ENCODE peak calls at places on chromosomes 16 and 17, in ten cellular contexts. Y is adrenal gland; Q is tibial artery; R is left ventricle myocardium inferior; M is H7; N is brain microvascular endothelial cell; I is GM23338; W is CD4-positive, alpha-beta memory T cell; K is BE2C; U is stomach. H is an unnamed sample.

GRCh38 chr16:27431773-27432599 is 30.0 kb downstream of the IL21R start:
- DNase-seq in Y (peak; percentile 9), Q (no peak), R (no peak), M (no peak), N (no peak), I (no peak), W (no peak), K (no peak), U (peak; percentile 21), H (no peak)

GRCh38 chr16:84294196-84295142 is at the start of gene WFDC1:
- DNase-seq in Y (peak; percentile 46), Q (peak; percentile 36), R (peak; percentile 19), M (peak; percentile 56), N (no peak), I (peak; percentile 43), W (no peak), K (no peak), U (no peak), H (peak; percentile 36)

GRCh38 chr17:58506354-58507080 is 7.9 kb downstream of the MTMR4 start:
- DNase-seq in Y (no peak), Q (no peak), R (no peak), M (no peak), N (peak; percentile 36), I (no peak), W (no peak), K (no peak), U (no peak), H (no peak)

GRCh38 chr17:48981927-48982539 is 13.6 kb upstream of the GIP start:
- DNase-seq in Y (no peak), Q (no peak), R (no peak), M (no peak), N (no peak), I (no peak), W (no peak), K (no peak), U (no peak), H (no peak)

GRCh38 chr17:45098869-45099616 is 33.3 kb downstream of the PLCD3 start:
- DNase-seq in Y (peak; percentile 96), Q (peak; percentile 94), R (peak; percentile 86), M (peak; percentile 97), N (peak; percentile 60), I (peak; percentile 95), W (peak; percentile 62), K (peak; percentile 93), U (peak; percentile 91), H (peak; percentile 79)

GRCh38 chr16:77564791-77565390 is 130.1 kb upstream of the ADAMTS18 start:
- DNase-seq in Y (no peak), Q (no peak), R (no peak), M (no peak), N (peak; percentile 57), I (no peak), W (no peak), K (no peak), U (no peak), H (peak; percentile 22)

GRCh38 chr16:89808453-89808939 is 8.0 kb downstream of the FANCA start:
- DNase-seq in Y (no peak), Q (no peak), R (no peak), M (no peak), N (no peak), I (no peak), W (no peak), K (no peak), U (no peak), H (no peak)

GRCh38 chr17:726331-726919 is 6.0 kb upstream of the TLCD3A start:
- DNase-seq in Y (no peak), Q (no peak), R (no peak), M (peak; percentile 59), N (no peak), I (peak; percentile 83), W (no peak), K (no peak), U (peak; percentile 62), H (no peak)

GRCh38 chr17:82483204-82483660 is 24.7 kb downstream of the NARF start:
- DNase-seq in Y (no peak), Q (no peak), R (no peak), M (no peak), N (no peak), I (no peak), W (no peak), K (no peak), U (no peak), H (no peak)

GRCh38 chr17:81483085-81483861 is 29.3 kb downstream of the ACTG1 start:
- DNase-seq in Y (peak; percentile 41), Q (no peak), R (peak; percentile 64), M (peak; percentile 76), N (no peak), I (no peak), W (no peak), K (no peak), U (no peak), H (no peak)

GRCh38 chr16:82456683-82457082 is 170.1 kb upstream of the CDH13 start:
- DNase-seq in Y (peak; percentile 45), Q (peak; percentile 40), R (peak; percentile 20), M (peak; percentile 75), N (peak; percentile 40), I (peak; percentile 82), W (no peak), K (peak; percentile 26), U (peak; percentile 69), H (peak; percentile 19)

GRCh38 chr16:10405386-10405939 is 19.6 kb downstream of the ATF7IP2 start:
- DNase-seq in Y (peak; percentile 52), Q (no peak), R (no peak), M (no peak), N (peak; percentile 50), I (no peak), W (no peak), K (no peak), U (no peak), H (no peak)

GRCh38 chr17:49241763-49242312 is 11.3 kb upstream of the PHOSPHO1 start:
- DNase-seq in Y (no peak), Q (no peak), R (no peak), M (no peak), N (no peak), I (no peak), W (no peak), K (no peak), U (no peak), H (no peak)

GRCh38 chr17:19744492-19744891 is 3.6 kb downstream of the ALDH3A1 start:
- DNase-seq in Y (no peak), Q (no peak), R (no peak), M (no peak), N (no peak), I (no peak), W (no peak), K (no peak), U (no peak), H (no peak)

GRCh38 chr16:30921748-30922419 is 1.5 kb upstream of the FBXL19 start:
- DNase-seq in Y (peak; percentile 96), Q (peak; percentile 91), R (peak; percentile 85), M (peak; percentile 94), N (peak; percentile 90), I (peak; percentile 99), W (peak; percentile 84), K (peak; percentile 94), U (peak; percentile 90), H (peak; percentile 85)

GRCh38 chr17:43766413-43767052 is 7.9 kb upstream of the SOST start:
- DNase-seq in Y (peak; percentile 78), Q (peak; percentile 51), R (peak; percentile 57), M (peak; percentile 79), N (peak; percentile 27), I (peak; percentile 93), W (peak; percentile 36), K (peak; percentile 69), U (peak; percentile 71), H (peak; percentile 36)

GRCh38 chr17:7047566-7047965 is 3.7 kb upstream of the SLC16A11 start:
- DNase-seq in Y (no peak), Q (no peak), R (no peak), M (no peak), N (no peak), I (no peak), W (no peak), K (no peak), U (no peak), H (no peak)
- H3K4me3 ChIP-seq in Y (no peak overlapping the region), Q (no peak overlapping the region), R (peak overlapping the region; percentile 48), M (no peak overlapping the region), N (no peak overlapping the region), I (no peak overlapping the region), W (peak overlapping the region; percentile 67), K (no peak overlapping the region), U (no peak overlapping the region), H (no peak overlapping the region)

DNA sequence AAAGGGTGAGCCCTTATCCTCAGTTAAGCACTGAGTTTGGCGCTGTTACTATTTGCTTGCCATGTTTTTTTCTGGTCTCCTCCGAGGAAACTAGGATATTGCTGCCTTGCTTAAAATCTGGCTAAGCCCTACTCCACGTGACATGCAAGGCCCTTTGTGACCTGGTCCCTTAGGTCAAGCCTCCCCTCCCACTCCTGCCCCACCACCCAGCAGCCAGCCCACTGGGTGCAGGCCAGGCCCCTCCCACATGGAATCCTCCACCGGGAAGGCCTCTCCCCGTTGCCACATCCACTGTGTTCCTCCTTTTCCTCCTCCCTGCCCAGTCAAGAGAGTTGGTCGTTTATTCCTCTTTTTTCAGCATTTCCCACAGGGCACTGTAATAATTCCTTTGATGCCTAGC is 16.2 kb downstream of the PSMD3 start:
- DNase-seq in Y (peak; percentile 59), Q (peak; percentile 54), R (peak; percentile 52), M (peak; percentile 26), N (no peak), I (no peak), W (no peak), K (no peak), U (no peak), H (no peak)
- H3K36me3 ChIP-seq in Y (peaks cover 68% of the 10 kb centered on the region), Q (peaks cover 73% of the 10 kb centered on the region), R (peaks cover 69% of the 10 kb centered on the region), M (peaks cover 45% of the 10 kb centered on the region), N (peaks cover 56% of the 10 kb centered on the region), I (peaks cover 24% of the 10 kb centered on the region), W (peaks cover 55% of the 10 kb centered on the region), K (peaks cover 53% of the 10 kb centered on the region), U (peaks cover 70% of the 10 kb centered on the region), H (peaks cover 56% of the 10 kb centered on the region)

DNA sequence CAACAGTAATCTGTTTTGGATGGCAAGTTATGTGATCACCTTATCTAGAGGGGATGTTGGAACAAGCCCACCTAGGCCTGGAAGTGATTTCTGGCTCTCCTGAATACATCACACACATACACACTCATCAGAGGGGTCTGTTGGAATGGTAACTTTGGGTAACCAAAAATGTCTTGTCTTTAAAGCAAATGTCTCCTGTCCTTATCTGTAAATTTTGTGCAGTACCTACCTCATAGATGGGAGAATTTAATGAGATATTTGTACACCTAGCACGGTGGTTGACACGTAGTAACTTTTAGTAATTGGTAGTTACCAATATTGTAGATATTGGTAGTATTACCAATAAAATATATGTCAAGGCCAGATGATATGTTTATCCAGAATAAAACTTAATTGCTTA is 24.7 kb downstream of the HAPSTR1 start:
- DNase-seq in Y (no peak), Q (no peak), R (no peak), M (no peak), N (no peak), I (no peak), W (no peak), K (no peak), U (no peak), H (no peak)
- H3K27me3 ChIP-seq in Y (no peaks in the 10 kb centered on the region), Q (no peaks in the 10 kb centered on the region), R (no peaks in the 10 kb centered on the region), M (no peaks in the 10 kb centered on the region), N (no peaks in the 10 kb centered on the region), I (no peaks in the 10 kb centered on the region), W (no peaks in the 10 kb centered on the region), K (no peaks in the 10 kb centered on the region), U (no peaks in the 10 kb centered on the region), H (no peaks in the 10 kb centered on the region)

GRCh38 chr16:6274366-6274765 is 1058.3 kb upstream of the RBFOX1 start:
- DNase-seq in Y (no peak), Q (no peak), R (no peak), M (no peak), N (peak; percentile 84), I (no peak), W (no peak), K (no peak), U (no peak), H (no peak)

GRCh38 chr16:6280055-6280454 is 1052.6 kb upstream of the RBFOX1 start:
- DNase-seq in Y (no peak), Q (no peak), R (no peak), M (no peak), N (no peak), I (no peak), W (no peak), K (no peak), U (no peak), H (no peak)

GRCh38 chr16:6279261-6279660 is 1053.4 kb upstream of the RBFOX1 start:
- DNase-seq in Y (no peak), Q (no peak), R (no peak), M (no peak), N (peak; percentile 56), I (no peak), W (no peak), K (no peak), U (no peak), H (no peak)
- H3K4me3 ChIP-seq in Y (no peak overlapping the region), Q (no peak overlapping the region), R (no peak overlapping the region), M (no peak overlapping the region), N (no peak overlapping the region), I (no peak overlapping the region), W (no peak overlapping the region), K (no peak overlapping the region), U (no peak overlapping the region), H (no peak overlapping the region)

H was measured in MG63.